ENCODE peak calls at places on chromosomes 6 and 20, in six cellular contexts. Q is sciatic nerve; W is T-helper 9 cell; G is C1 segment of cervical spinal cord; F is mucosa of descending colon; S is CD4-positive, alpha-beta T cell. Z is an unnamed sample.

GRCh38 chr6:160039441-160039840 is 70.6 kb downstream of the IGF2R start:
- DNase-seq in Q (no peak), W (no peak), G (no peak), F (no peak), S (no peak), Z (no peak)

GRCh38 chr20:60046011-60046413 is 87.8 kb downstream of the CDH26 start:
- DNase-seq in Q (no peak), W (no peak), G (no peak), F (no peak), S (no peak), Z (no peak)

GRCh38 chr6:155327326-155328073 is 13.2 kb upstream of the TFB1M start:
- DNase-seq in Q (peak; percentile 79), W (peak; percentile 56), G (no peak), F (peak; percentile 42), S (peak; percentile 39), Z (peak; percentile 67)

GRCh38 chr6:154920502-154921200 is 74.5 kb upstream of the TIAM2 start:
- DNase-seq in Q (no peak), W (no peak), G (no peak), F (no peak), S (no peak), Z (no peak)

GRCh38 chr6:135884136-135884535 is 32.6 kb downstream of the PDE7B start:
- DNase-seq in Q (no peak), W (no peak), G (no peak), F (no peak), S (no peak), Z (no peak)

GRCh38 chr20:35991142-35991771 is 22.9 kb downstream of the CNBD2 start:
- DNase-seq in Q (no peak), W (no peak), G (no peak), F (no peak), S (no peak), Z (no peak)

GRCh38 chr6:148112851-148113319 is 229.8 kb upstream of the SASH1 start:
- DNase-seq in Q (no peak), W (no peak), G (no peak), F (no peak), S (no peak), Z (no peak)

GRCh38 chr6:142002825-142003405 is 129.8 kb upstream of the GJE1 start:
- DNase-seq in Q (no peak), W (no peak), G (no peak), F (no peak), S (no peak), Z (no peak)

GRCh38 chr6:142167472-142167871 is 20.4 kb downstream of the VTA1 start:
- DNase-seq in Q (no peak), W (no peak), G (no peak), F (no peak), S (no peak), Z (no peak)

GRCh38 chr20:4225778-4226177 is 210.4 kb upstream of the RNF24 start:
- DNase-seq in Q (no peak), W (no peak), G (no peak), F (no peak), S (no peak), Z (no peak)

GRCh38 chr6:41021832-41022231 is 17.2 kb downstream of the UNC5CL start:
- DNase-seq in Q (no peak), W (no peak), G (no peak), F (no peak), S (no peak), Z (peak; percentile 68)

GRCh38 chr6:34142599-34142998 is 3.3 kb downstream of the GRM4 start:
- DNase-seq in Q (no peak), W (no peak), G (no peak), F (no peak), S (no peak), Z (no peak)

GRCh38 chr20:45067558-45067957 is 33.4 kb downstream of the KCNS1 start:
- DNase-seq in Q (no peak), W (no peak), G (no peak), F (no peak), S (no peak), Z (no peak)

GRCh38 chr20:50144362-50144761 is 9.2 kb downstream of the PEDS1 start:
- DNase-seq in Q (no peak), W (no peak), G (no peak), F (no peak), S (no peak), Z (no peak)

GRCh38 chr20:61937963-61938838 is 127.5 kb downstream of the TAF4 start:
- DNase-seq in Q (no peak), W (no peak), G (no peak), F (peak; percentile 14), S (no peak), Z (no peak)

GRCh38 chr6:14674867-14675648 is 557.5 kb downstream of the CD83 start:
- DNase-seq in Q (no peak), W (no peak), G (no peak), F (no peak), S (no peak), Z (no peak)

GRCh38 chr20:58583141-58583540 is 67.9 kb upstream of the APCDD1L start:
- DNase-seq in Q (peak; percentile 28), W (no peak), G (no peak), F (peak; percentile 15), S (no peak), Z (no peak)

GRCh38 chr6:108684809-108685329 is 124.2 kb downstream of the FOXO3 start:
- DNase-seq in Q (no peak), W (no peak), G (no peak), F (peak; percentile 43), S (no peak), Z (no peak)

GRCh38 chr20:13022401-13023170 is 13.8 kb downstream of the SPTLC3 start:
- DNase-seq in Q (no peak), W (no peak), G (no peak), F (no peak), S (no peak), Z (no peak)

GRCh38 chr6:3323148-3323547 is 64.4 kb downstream of the PSMG4 start:
- DNase-seq in Q (no peak), W (no peak), G (no peak), F (no peak), S (no peak), Z (no peak)

GRCh38 chr20:47676219-47676721 is 109.0 kb downstream of the SULF2 start:
- DNase-seq in Q (no peak), W (no peak), G (no peak), F (no peak), S (no peak), Z (no peak)

GRCh38 chr6:170597278-170597677 is 12.8 kb upstream of the PDCD2 start:
- DNase-seq in Q (no peak), W (no peak), G (no peak), F (no peak), S (no peak), Z (no peak)

GRCh38 chr20:14707865-14708574 is 370.6 kb upstream of the FLRT3 start:
- DNase-seq in Q (no peak), W (no peak), G (no peak), F (no peak), S (no peak), Z (no peak)

GRCh38 chr6:133551847-133552331 is 310.7 kb downstream of the EYA4 start:
- DNase-seq in Q (no peak), W (no peak), G (no peak), F (no peak), S (no peak), Z (no peak)

GRCh38 chr6:4935486-4935885 is 68.4 kb downstream of the RPP40 start:
- DNase-seq in Q (no peak), W (no peak), G (no peak), F (no peak), S (no peak), Z (no peak)

GRCh38 chr6:108635505-108636226 is 74.9 kb downstream of the FOXO3 start:
- DNase-seq in Q (no peak), W (no peak), G (no peak), F (no peak), S (peak; percentile 26), Z (no peak)

GRCh38 chr6:148943451-148943850 is 196.6 kb downstream of the UST start:
- DNase-seq in Q (no peak), W (no peak), G (no peak), F (no peak), S (no peak), Z (no peak)

GRCh38 chr20:1324598-1325172 is 4.3 kb downstream of the SDCBP2 start:
- DNase-seq in Q (peak; percentile 51), W (peak; percentile 16), G (no peak), F (no peak), S (no peak), Z (no peak)

GRCh38 chr20:658731-659291 is 5.8 kb upstream of the SRXN1 start:
- DNase-seq in Q (no peak), W (no peak), G (no peak), F (no peak), S (no peak), Z (no peak)

GRCh38 chr20:12383770-12384304 is 466.1 kb downstream of the BTBD3 start:
- DNase-seq in Q (no peak), W (no peak), G (no peak), F (no peak), S (no peak), Z (no peak)